ENCODE peak calls at places on chromosome 1, in seven cellular contexts. One of them, this sample, is unnamed.

GRCh38 chr1:226519135-226519534 is 29.4 kb upstream of the STUM start:
- DNase-seq in CD8-positive, alpha-beta T cell: no peak
- DNase-seq in nephron progenitor cell: no peak
- DNase-seq in body of pancreas: no peak
- DNase-seq in GM12865: no peak
- DNase-seq in left ventricle myocardium inferior: no peak
- DNase-seq in hepatocyte: no peak
- DNase-seq in this sample: no peak

GRCh38 chr1:155591770-155592169 is 18.2 kb upstream of the MSTO1 start:
- DNase-seq in GM12865: peak
- DNase-seq in nephron progenitor cell: no peak
- DNase-seq in hepatocyte: peak
- DNase-seq in left ventricle myocardium inferior: no peak
- DNase-seq in CD8-positive, alpha-beta T cell: peak
- DNase-seq in body of pancreas: peak
- DNase-seq in this sample: no peak

GRCh38 chr1:224205438-224205840 is 22.4 kb downstream of the DEGS1 start:
- DNase-seq in nephron progenitor cell: no peak
- DNase-seq in hepatocyte: peak
- DNase-seq in left ventricle myocardium inferior: no peak
- DNase-seq in CD8-positive, alpha-beta T cell: no peak
- DNase-seq in body of pancreas: no peak
- DNase-seq in GM12865: peak
- DNase-seq in this sample: no peak

GRCh38 chr1:221240652-221241051 is 361.4 kb downstream of the HLX start:
- DNase-seq in CD8-positive, alpha-beta T cell: no peak
- DNase-seq in body of pancreas: no peak
- DNase-seq in GM12865: no peak
- DNase-seq in hepatocyte: no peak
- DNase-seq in nephron progenitor cell: no peak
- DNase-seq in left ventricle myocardium inferior: no peak
- DNase-seq in this sample: no peak

GRCh38 chr1:169148472-169149252 is 42.2 kb downstream of the ATP1B1 start:
- DNase-seq in hepatocyte: peak
- DNase-seq in GM12865: no peak
- DNase-seq in CD8-positive, alpha-beta T cell: no peak
- DNase-seq in body of pancreas: peak
- DNase-seq in left ventricle myocardium inferior: no peak
- DNase-seq in nephron progenitor cell: no peak
- DNase-seq in this sample: no peak

GRCh38 chr1:212752934-212753497 is 38.6 kb downstream of the NSL1 start:
- DNase-seq in body of pancreas: no peak
- DNase-seq in left ventricle myocardium inferior: no peak
- DNase-seq in GM12865: peak
- DNase-seq in hepatocyte: no peak
- DNase-seq in nephron progenitor cell: no peak
- DNase-seq in CD8-positive, alpha-beta T cell: no peak
- DNase-seq in this sample: no peak

GRCh38 chr1:48048064-48048463 is 50.9 kb upstream of the TRABD2B start:
- DNase-seq in GM12865: no peak
- DNase-seq in nephron progenitor cell: no peak
- DNase-seq in CD8-positive, alpha-beta T cell: no peak
- DNase-seq in left ventricle myocardium inferior: peak
- DNase-seq in body of pancreas: no peak
- DNase-seq in hepatocyte: peak
- DNase-seq in this sample: no peak

GRCh38 chr1:21320410-21321107 is 30.3 kb upstream of the ECE1 start:
- DNase-seq in CD8-positive, alpha-beta T cell: no peak
- DNase-seq in nephron progenitor cell: no peak
- DNase-seq in body of pancreas: no peak
- DNase-seq in GM12865: no peak
- DNase-seq in left ventricle myocardium inferior: no peak
- DNase-seq in hepatocyte: no peak
- DNase-seq in this sample: no peak

GRCh38 chr1:173023343-173023742 is 27.4 kb downstream of the TNFSF18 start:
- DNase-seq in left ventricle myocardium inferior: no peak
- DNase-seq in nephron progenitor cell: no peak
- DNase-seq in CD8-positive, alpha-beta T cell: no peak
- DNase-seq in body of pancreas: no peak
- DNase-seq in GM12865: no peak
- DNase-seq in hepatocyte: no peak
- DNase-seq in this sample: no peak

GRCh38 chr1:16243408-16243690 is 6.4 kb upstream of the CPLANE2 start:
- DNase-seq in left ventricle myocardium inferior: no peak
- DNase-seq in GM12865: no peak
- DNase-seq in hepatocyte: no peak
- DNase-seq in body of pancreas: no peak
- DNase-seq in nephron progenitor cell: no peak
- DNase-seq in CD8-positive, alpha-beta T cell: no peak
- DNase-seq in this sample: no peak

GRCh38 chr1:2609271-2610035 is 22.9 kb downstream of the PRXL2B start:
- DNase-seq in left ventricle myocardium inferior: no peak
- DNase-seq in CD8-positive, alpha-beta T cell: no peak
- DNase-seq in nephron progenitor cell: peak
- DNase-seq in hepatocyte: no peak
- DNase-seq in body of pancreas: peak
- DNase-seq in GM12865: no peak
- DNase-seq in this sample: peak

DNA sequence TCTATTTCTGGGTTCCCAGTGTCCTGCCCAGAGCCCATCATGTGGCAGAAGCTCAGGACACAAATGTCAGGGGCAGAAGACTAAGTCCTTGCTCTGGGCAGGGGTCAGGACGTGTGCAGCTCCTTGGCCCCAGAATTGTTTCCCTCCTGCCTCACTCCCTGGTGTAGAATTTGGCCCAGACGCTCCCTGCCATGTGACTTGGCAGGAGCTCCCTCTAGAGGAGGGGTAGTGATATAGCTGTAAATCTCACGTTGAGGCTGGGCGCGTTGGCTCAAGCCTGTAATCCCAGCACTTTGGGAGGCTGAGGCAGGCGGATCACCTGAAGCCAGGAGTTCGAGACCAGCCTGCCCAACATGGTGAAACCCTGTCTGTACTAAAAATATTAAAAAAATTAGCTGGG is 91.2 kb downstream of the UBIAD1 start:
- DNase-seq in CD8-positive, alpha-beta T cell: no peak
- DNase-seq in left ventricle myocardium inferior: no peak
- DNase-seq in GM12865: peak
- DNase-seq in body of pancreas: peak
- DNase-seq in hepatocyte: no peak
- DNase-seq in nephron progenitor cell: no peak
- DNase-seq in this sample: no peak
- TF ChIP-seq CTCF in CD8-positive, alpha-beta T cell: no peak
- TF ChIP-seq CTCF in left ventricle myocardium inferior: no peak
- TF ChIP-seq CTCF in GM12865: peak
- TF ChIP-seq CTCF in body of pancreas: peak
- TF ChIP-seq CTCF in hepatocyte: peak
- TF ChIP-seq CTCF in nephron progenitor cell: peak
- TF ChIP-seq CTCF in this sample: no peak

DNA sequence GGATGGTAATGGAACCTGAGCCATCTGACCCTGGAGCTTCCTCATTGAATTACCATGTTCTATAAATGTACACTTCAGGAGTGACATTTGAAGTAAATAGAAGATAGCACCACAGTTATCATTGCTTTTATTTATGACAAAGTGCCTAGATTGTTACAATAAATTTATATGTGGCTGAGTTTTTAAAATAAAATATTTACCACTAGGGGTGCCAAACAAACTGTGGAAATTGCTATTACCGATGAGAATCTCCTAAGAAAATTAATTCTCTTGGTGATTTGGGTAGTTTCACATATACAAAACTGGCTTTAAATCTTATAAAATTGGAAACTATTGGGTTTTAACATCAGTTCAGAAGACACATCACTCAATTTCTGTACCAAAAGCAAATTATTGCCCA is 1.4 kb upstream of the TNR start:
- DNase-seq in left ventricle myocardium inferior: no peak
- DNase-seq in GM12865: no peak
- DNase-seq in body of pancreas: no peak
- DNase-seq in hepatocyte: no peak
- DNase-seq in CD8-positive, alpha-beta T cell: no peak
- DNase-seq in nephron progenitor cell: no peak
- DNase-seq in this sample: no peak
- TF ChIP-seq CTCF in left ventricle myocardium inferior: no peak
- TF ChIP-seq CTCF in GM12865: no peak
- TF ChIP-seq CTCF in body of pancreas: peak
- TF ChIP-seq CTCF in hepatocyte: peak
- TF ChIP-seq CTCF in CD8-positive, alpha-beta T cell: no peak
- TF ChIP-seq CTCF in nephron progenitor cell: peak
- TF ChIP-seq CTCF in this sample: no peak

GRCh38 chr1:229971141-229971540 is 95.9 kb upstream of the GALNT2 start:
- DNase-seq in GM12865: no peak
- DNase-seq in hepatocyte: no peak
- DNase-seq in body of pancreas: no peak
- DNase-seq in left ventricle myocardium inferior: no peak
- DNase-seq in nephron progenitor cell: no peak
- DNase-seq in CD8-positive, alpha-beta T cell: no peak
- DNase-seq in this sample: no peak

GRCh38 chr1:229970714-229971113 is 96.3 kb upstream of the GALNT2 start:
- DNase-seq in CD8-positive, alpha-beta T cell: no peak
- DNase-seq in hepatocyte: no peak
- DNase-seq in GM12865: no peak
- DNase-seq in left ventricle myocardium inferior: no peak
- DNase-seq in body of pancreas: no peak
- DNase-seq in nephron progenitor cell: no peak
- DNase-seq in this sample: no peak

GRCh38 chr1:229975047-229975446 is 92.0 kb upstream of the GALNT2 start:
- DNase-seq in GM12865: no peak
- DNase-seq in nephron progenitor cell: no peak
- DNase-seq in hepatocyte: no peak
- DNase-seq in left ventricle myocardium inferior: no peak
- DNase-seq in CD8-positive, alpha-beta T cell: no peak
- DNase-seq in body of pancreas: no peak
- DNase-seq in this sample: no peak

GRCh38 chr1:229973297-229973612 is 93.8 kb upstream of the GALNT2 start:
- DNase-seq in GM12865: no peak
- DNase-seq in CD8-positive, alpha-beta T cell: no peak
- DNase-seq in hepatocyte: no peak
- DNase-seq in body of pancreas: no peak
- DNase-seq in nephron progenitor cell: no peak
- DNase-seq in left ventricle myocardium inferior: no peak
- DNase-seq in this sample: no peak

DNA sequence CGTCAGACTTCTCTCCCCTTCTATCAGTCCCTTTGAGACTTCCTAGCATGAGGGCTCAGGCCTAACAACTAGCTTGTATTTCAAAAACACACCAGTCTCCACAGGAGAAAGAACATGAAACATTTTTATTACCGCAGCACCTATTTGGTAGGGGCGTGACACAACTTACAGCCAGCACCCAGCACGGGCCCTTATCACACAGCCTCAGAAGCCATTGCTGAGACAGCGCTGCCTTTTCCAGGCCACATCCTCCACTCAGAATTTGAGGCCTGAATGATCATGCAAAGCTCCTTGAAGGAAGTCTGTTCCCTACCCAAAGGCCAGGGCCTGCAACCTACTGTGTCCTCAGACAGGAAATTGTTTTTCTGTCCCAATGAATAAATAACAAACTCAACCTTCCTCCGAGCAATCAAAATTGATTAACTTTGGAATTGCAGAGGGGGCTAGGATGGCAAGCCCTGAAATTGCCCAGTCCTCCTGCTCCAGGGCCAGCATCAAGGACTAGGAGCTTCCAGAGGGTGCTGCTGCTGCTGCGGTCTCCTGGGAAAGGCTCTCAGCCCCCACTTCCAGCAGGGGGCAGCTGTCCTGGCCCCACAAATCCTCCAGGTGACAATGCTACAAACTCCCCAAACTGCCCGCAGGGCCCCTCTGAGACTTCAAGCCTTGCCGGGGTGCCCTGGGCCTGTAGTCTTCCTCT is 94.3 kb upstream of the GALNT2 start:
- DNase-seq in body of pancreas: peak
- DNase-seq in nephron progenitor cell: no peak
- DNase-seq in hepatocyte: no peak
- DNase-seq in left ventricle myocardium inferior: no peak
- DNase-seq in CD8-positive, alpha-beta T cell: no peak
- DNase-seq in GM12865: peak
- DNase-seq in this sample: no peak
- TF ChIP-seq CTCF in body of pancreas: no peak
- TF ChIP-seq CTCF in nephron progenitor cell: no peak
- TF ChIP-seq CTCF in hepatocyte: peak
- TF ChIP-seq CTCF in left ventricle myocardium inferior: peak
- TF ChIP-seq CTCF in CD8-positive, alpha-beta T cell: no peak
- TF ChIP-seq CTCF in GM12865: peak
- TF ChIP-seq CTCF in this sample: no peak

GRCh38 chr1:110207831-110208230 is 2.3 kb upstream of the KCNC4 start:
- DNase-seq in CD8-positive, alpha-beta T cell: peak
- DNase-seq in GM12865: peak
- DNase-seq in hepatocyte: peak
- DNase-seq in nephron progenitor cell: peak
- DNase-seq in body of pancreas: peak
- DNase-seq in left ventricle myocardium inferior: peak
- DNase-seq in this sample: peak

GRCh38 chr1:110210604-110211502 is 739 bp downstream of the KCNC4 start:
- DNase-seq in body of pancreas: peak
- DNase-seq in CD8-positive, alpha-beta T cell: peak
- DNase-seq in hepatocyte: peak
- DNase-seq in left ventricle myocardium inferior: peak
- DNase-seq in GM12865: peak
- DNase-seq in nephron progenitor cell: peak
- DNase-seq in this sample: peak

GRCh38 chr1:110208916-110209650 is 1.0 kb upstream of the KCNC4 start:
- DNase-seq in hepatocyte: no peak
- DNase-seq in body of pancreas: peak
- DNase-seq in nephron progenitor cell: no peak
- DNase-seq in GM12865: no peak
- DNase-seq in left ventricle myocardium inferior: no peak
- DNase-seq in CD8-positive, alpha-beta T cell: no peak
- DNase-seq in this sample: no peak

GRCh38 chr1:110211503-110212164 is 1.5 kb downstream of the KCNC4 start:
- DNase-seq in body of pancreas: peak
- DNase-seq in nephron progenitor cell: peak
- DNase-seq in GM12865: no peak
- DNase-seq in hepatocyte: no peak
- DNase-seq in left ventricle myocardium inferior: no peak
- DNase-seq in CD8-positive, alpha-beta T cell: no peak
- DNase-seq in this sample: no peak

GRCh38 chr1:110209715-110210603 is at the start of gene KCNC4:
- DNase-seq in hepatocyte: peak
- DNase-seq in GM12865: peak
- DNase-seq in nephron progenitor cell: peak
- DNase-seq in body of pancreas: peak
- DNase-seq in CD8-positive, alpha-beta T cell: peak
- DNase-seq in left ventricle myocardium inferior: peak
- DNase-seq in this sample: peak
- TF ChIP-seq CTCF in hepatocyte: no peak
- TF ChIP-seq CTCF in GM12865: no peak
- TF ChIP-seq CTCF in nephron progenitor cell: no peak
- TF ChIP-seq CTCF in body of pancreas: no peak
- TF ChIP-seq CTCF in CD8-positive, alpha-beta T cell: no peak
- TF ChIP-seq CTCF in left ventricle myocardium inferior: peak
- TF ChIP-seq CTCF in this sample: no peak

DNA sequence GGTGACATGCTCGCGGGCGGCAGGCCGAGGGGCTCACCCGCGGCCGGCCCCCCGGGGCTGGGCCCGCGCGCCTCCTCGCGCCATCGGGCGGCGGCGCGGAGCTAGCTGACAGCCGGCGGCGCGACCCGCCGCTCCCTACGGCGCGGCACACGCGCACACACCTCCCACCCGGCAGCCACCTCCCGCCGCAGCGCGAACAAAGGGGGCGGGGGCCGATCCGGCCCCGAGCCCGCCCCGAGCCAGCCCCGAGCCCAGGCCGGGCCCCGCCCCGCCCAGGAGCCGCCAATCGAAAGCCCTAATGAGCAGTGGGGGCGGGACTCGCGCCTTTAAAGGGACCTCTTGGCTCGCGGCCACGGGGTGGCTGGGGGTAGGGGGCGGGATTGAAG is at the start of gene KIF21B:
- DNase-seq in body of pancreas: peak
- DNase-seq in CD8-positive, alpha-beta T cell: peak
- DNase-seq in GM12865: peak
- DNase-seq in hepatocyte: peak
- DNase-seq in left ventricle myocardium inferior: peak
- DNase-seq in nephron progenitor cell: peak
- DNase-seq in this sample: peak
- TF ChIP-seq CTCF in body of pancreas: no peak
- TF ChIP-seq CTCF in CD8-positive, alpha-beta T cell: no peak
- TF ChIP-seq CTCF in GM12865: no peak
- TF ChIP-seq CTCF in hepatocyte: no peak
- TF ChIP-seq CTCF in left ventricle myocardium inferior: no peak
- TF ChIP-seq CTCF in nephron progenitor cell: no peak
- TF ChIP-seq CTCF in this sample: no peak

This sample was measured in activated B cell treated with CpG ODN at 0.5 μM for 24 hours.